ENCODE peak calls at places on chromosome 4, in seven cellular contexts. One of them, this sample, is unnamed.

GRCh38 chr4:157978680-157979361 is 194.0 kb downstream of the GASK1B start:
- DNase-seq in tibial nerve: peak; percentile 62
- DNase-seq in activated T-cell treated with anti-CD3 and anti-CD28 coated beads, Interleukin-2, amount 50 U/mL, for 1 hour: no peak
- DNase-seq in non-pigmented ciliary epithelial cell: peak; percentile 34
- DNase-seq in astrocyte of the cerebellum: peak; percentile 60
- DNase-seq in GDM1: peak; percentile 24
- DNase-seq in stimulated activated CD4-positive, alpha-beta T cell treated with anti-CD3 and anti-CD28 coated beads, TNF-alpha, amount 100 ng/mL, for 1 hour: no peak
- DNase-seq in this sample: no peak

GRCh38 chr4:168848112-168848511 is 161.9 kb downstream of the CBR4 start:
- DNase-seq in tibial nerve: no peak
- DNase-seq in activated T-cell treated with anti-CD3 and anti-CD28 coated beads, Interleukin-2, amount 50 U/mL, for 1 hour: no peak
- DNase-seq in non-pigmented ciliary epithelial cell: no peak
- DNase-seq in astrocyte of the cerebellum: no peak
- DNase-seq in GDM1: no peak
- DNase-seq in stimulated activated CD4-positive, alpha-beta T cell treated with anti-CD3 and anti-CD28 coated beads, TNF-alpha, amount 100 ng/mL, for 1 hour: no peak
- DNase-seq in this sample: no peak

GRCh38 chr4:118308306-118309030 is 44.3 kb downstream of the PRSS12 start:
- DNase-seq in tibial nerve: no peak
- DNase-seq in activated T-cell treated with anti-CD3 and anti-CD28 coated beads, Interleukin-2, amount 50 U/mL, for 1 hour: no peak
- DNase-seq in non-pigmented ciliary epithelial cell: no peak
- DNase-seq in astrocyte of the cerebellum: no peak
- DNase-seq in GDM1: no peak
- DNase-seq in stimulated activated CD4-positive, alpha-beta T cell treated with anti-CD3 and anti-CD28 coated beads, TNF-alpha, amount 100 ng/mL, for 1 hour: no peak
- DNase-seq in this sample: no peak

GRCh38 chr4:186088516-186088915 is 16.0 kb upstream of the FAM149A start:
- DNase-seq in tibial nerve: no peak
- DNase-seq in activated T-cell treated with anti-CD3 and anti-CD28 coated beads, Interleukin-2, amount 50 U/mL, for 1 hour: no peak
- DNase-seq in non-pigmented ciliary epithelial cell: no peak
- DNase-seq in astrocyte of the cerebellum: no peak
- DNase-seq in GDM1: no peak
- DNase-seq in stimulated activated CD4-positive, alpha-beta T cell treated with anti-CD3 and anti-CD28 coated beads, TNF-alpha, amount 100 ng/mL, for 1 hour: no peak
- DNase-seq in this sample: no peak

GRCh38 chr4:48173055-48173991 is 39.3 kb upstream of the TXK start:
- DNase-seq in tibial nerve: no peak
- DNase-seq in activated T-cell treated with anti-CD3 and anti-CD28 coated beads, Interleukin-2, amount 50 U/mL, for 1 hour: no peak
- DNase-seq in non-pigmented ciliary epithelial cell: no peak
- DNase-seq in astrocyte of the cerebellum: peak; percentile 58
- DNase-seq in GDM1: peak; percentile 13
- DNase-seq in stimulated activated CD4-positive, alpha-beta T cell treated with anti-CD3 and anti-CD28 coated beads, TNF-alpha, amount 100 ng/mL, for 1 hour: no peak
- DNase-seq in this sample: no peak

GRCh38 chr4:39541987-39542632 is 14.9 kb upstream of the UGDH start:
- DNase-seq in tibial nerve: no peak
- DNase-seq in activated T-cell treated with anti-CD3 and anti-CD28 coated beads, Interleukin-2, amount 50 U/mL, for 1 hour: no peak
- DNase-seq in non-pigmented ciliary epithelial cell: no peak
- DNase-seq in astrocyte of the cerebellum: no peak
- DNase-seq in GDM1: no peak
- DNase-seq in stimulated activated CD4-positive, alpha-beta T cell treated with anti-CD3 and anti-CD28 coated beads, TNF-alpha, amount 100 ng/mL, for 1 hour: no peak
- DNase-seq in this sample: no peak

GRCh38 chr4:84379881-84380618 is 119.0 kb downstream of the NKX6-1 start:
- DNase-seq in tibial nerve: no peak
- DNase-seq in activated T-cell treated with anti-CD3 and anti-CD28 coated beads, Interleukin-2, amount 50 U/mL, for 1 hour: no peak
- DNase-seq in non-pigmented ciliary epithelial cell: no peak
- DNase-seq in astrocyte of the cerebellum: no peak
- DNase-seq in GDM1: no peak
- DNase-seq in stimulated activated CD4-positive, alpha-beta T cell treated with anti-CD3 and anti-CD28 coated beads, TNF-alpha, amount 100 ng/mL, for 1 hour: no peak
- DNase-seq in this sample: no peak

GRCh38 chr4:103948244-103949018 is 228.6 kb upstream of the TACR3 start:
- DNase-seq in tibial nerve: no peak
- DNase-seq in activated T-cell treated with anti-CD3 and anti-CD28 coated beads, Interleukin-2, amount 50 U/mL, for 1 hour: no peak
- DNase-seq in non-pigmented ciliary epithelial cell: no peak
- DNase-seq in astrocyte of the cerebellum: no peak
- DNase-seq in GDM1: no peak
- DNase-seq in stimulated activated CD4-positive, alpha-beta T cell treated with anti-CD3 and anti-CD28 coated beads, TNF-alpha, amount 100 ng/mL, for 1 hour: no peak
- DNase-seq in this sample: no peak

GRCh38 chr4:73345399-73345975 is 58.6 kb upstream of the ALB start:
- DNase-seq in tibial nerve: no peak
- DNase-seq in activated T-cell treated with anti-CD3 and anti-CD28 coated beads, Interleukin-2, amount 50 U/mL, for 1 hour: no peak
- DNase-seq in non-pigmented ciliary epithelial cell: no peak
- DNase-seq in astrocyte of the cerebellum: no peak
- DNase-seq in GDM1: no peak
- DNase-seq in stimulated activated CD4-positive, alpha-beta T cell treated with anti-CD3 and anti-CD28 coated beads, TNF-alpha, amount 100 ng/mL, for 1 hour: no peak
- DNase-seq in this sample: no peak

GRCh38 chr4:83852085-83852451 is 316.2 kb downstream of the GPAT3 start:
- DNase-seq in tibial nerve: no peak
- DNase-seq in activated T-cell treated with anti-CD3 and anti-CD28 coated beads, Interleukin-2, amount 50 U/mL, for 1 hour: no peak
- DNase-seq in non-pigmented ciliary epithelial cell: peak; percentile 72
- DNase-seq in astrocyte of the cerebellum: peak; percentile 43
- DNase-seq in GDM1: no peak
- DNase-seq in stimulated activated CD4-positive, alpha-beta T cell treated with anti-CD3 and anti-CD28 coated beads, TNF-alpha, amount 100 ng/mL, for 1 hour: no peak
- DNase-seq in this sample: no peak

GRCh38 chr4:183444953-183445543 is 612 bp downstream of the CDKN2AIP start:
- DNase-seq in tibial nerve: peak; percentile 7
- DNase-seq in activated T-cell treated with anti-CD3 and anti-CD28 coated beads, Interleukin-2, amount 50 U/mL, for 1 hour: no peak
- DNase-seq in non-pigmented ciliary epithelial cell: no peak
- DNase-seq in astrocyte of the cerebellum: no peak
- DNase-seq in GDM1: peak; percentile 39
- DNase-seq in stimulated activated CD4-positive, alpha-beta T cell treated with anti-CD3 and anti-CD28 coated beads, TNF-alpha, amount 100 ng/mL, for 1 hour: no peak
- DNase-seq in this sample: no peak

GRCh38 chr4:56871357-56871993 is 36.2 kb upstream of the REST start:
- DNase-seq in tibial nerve: no peak
- DNase-seq in activated T-cell treated with anti-CD3 and anti-CD28 coated beads, Interleukin-2, amount 50 U/mL, for 1 hour: no peak
- DNase-seq in non-pigmented ciliary epithelial cell: no peak
- DNase-seq in astrocyte of the cerebellum: peak; percentile 50
- DNase-seq in GDM1: no peak
- DNase-seq in stimulated activated CD4-positive, alpha-beta T cell treated with anti-CD3 and anti-CD28 coated beads, TNF-alpha, amount 100 ng/mL, for 1 hour: no peak
- DNase-seq in this sample: no peak

GRCh38 chr4:72110886-72111285 is 79.1 kb downstream of the NPFFR2 start:
- DNase-seq in tibial nerve: no peak
- DNase-seq in activated T-cell treated with anti-CD3 and anti-CD28 coated beads, Interleukin-2, amount 50 U/mL, for 1 hour: no peak
- DNase-seq in non-pigmented ciliary epithelial cell: no peak
- DNase-seq in astrocyte of the cerebellum: no peak
- DNase-seq in GDM1: no peak
- DNase-seq in stimulated activated CD4-positive, alpha-beta T cell treated with anti-CD3 and anti-CD28 coated beads, TNF-alpha, amount 100 ng/mL, for 1 hour: no peak
- DNase-seq in this sample: no peak

GRCh38 chr4:171601091-171601490 is 212.1 kb upstream of the GALNTL6 start:
- DNase-seq in tibial nerve: no peak
- DNase-seq in activated T-cell treated with anti-CD3 and anti-CD28 coated beads, Interleukin-2, amount 50 U/mL, for 1 hour: no peak
- DNase-seq in non-pigmented ciliary epithelial cell: no peak
- DNase-seq in astrocyte of the cerebellum: no peak
- DNase-seq in GDM1: no peak
- DNase-seq in stimulated activated CD4-positive, alpha-beta T cell treated with anti-CD3 and anti-CD28 coated beads, TNF-alpha, amount 100 ng/mL, for 1 hour: no peak
- DNase-seq in this sample: no peak

GRCh38 chr4:48225368-48226141 is 44.1 kb downstream of the TEC start:
- DNase-seq in tibial nerve: no peak
- DNase-seq in activated T-cell treated with anti-CD3 and anti-CD28 coated beads, Interleukin-2, amount 50 U/mL, for 1 hour: no peak
- DNase-seq in non-pigmented ciliary epithelial cell: no peak
- DNase-seq in astrocyte of the cerebellum: no peak
- DNase-seq in GDM1: no peak
- DNase-seq in stimulated activated CD4-positive, alpha-beta T cell treated with anti-CD3 and anti-CD28 coated beads, TNF-alpha, amount 100 ng/mL, for 1 hour: no peak
- DNase-seq in this sample: no peak

GRCh38 chr4:39505581-39505980 is 21.7 kb downstream of the UGDH start:
- DNase-seq in tibial nerve: no peak
- DNase-seq in activated T-cell treated with anti-CD3 and anti-CD28 coated beads, Interleukin-2, amount 50 U/mL, for 1 hour: no peak
- DNase-seq in non-pigmented ciliary epithelial cell: no peak
- DNase-seq in astrocyte of the cerebellum: no peak
- DNase-seq in GDM1: no peak
- DNase-seq in stimulated activated CD4-positive, alpha-beta T cell treated with anti-CD3 and anti-CD28 coated beads, TNF-alpha, amount 100 ng/mL, for 1 hour: no peak
- DNase-seq in this sample: no peak

GRCh38 chr4:173174184-173175156 is 5.9 kb downstream of the GALNT7 start:
- DNase-seq in tibial nerve: no peak
- DNase-seq in activated T-cell treated with anti-CD3 and anti-CD28 coated beads, Interleukin-2, amount 50 U/mL, for 1 hour: no peak
- DNase-seq in non-pigmented ciliary epithelial cell: no peak
- DNase-seq in astrocyte of the cerebellum: no peak
- DNase-seq in GDM1: no peak
- DNase-seq in stimulated activated CD4-positive, alpha-beta T cell treated with anti-CD3 and anti-CD28 coated beads, TNF-alpha, amount 100 ng/mL, for 1 hour: no peak
- DNase-seq in this sample: no peak

GRCh38 chr4:47106561-47106960 is 75.2 kb downstream of the GABRB1 start:
- DNase-seq in tibial nerve: no peak
- DNase-seq in activated T-cell treated with anti-CD3 and anti-CD28 coated beads, Interleukin-2, amount 50 U/mL, for 1 hour: no peak
- DNase-seq in non-pigmented ciliary epithelial cell: no peak
- DNase-seq in astrocyte of the cerebellum: no peak
- DNase-seq in GDM1: no peak
- DNase-seq in stimulated activated CD4-positive, alpha-beta T cell treated with anti-CD3 and anti-CD28 coated beads, TNF-alpha, amount 100 ng/mL, for 1 hour: no peak
- DNase-seq in this sample: no peak

GRCh38 chr4:44194365-44194764 is 254.2 kb downstream of the KCTD8 start:
- DNase-seq in tibial nerve: no peak
- DNase-seq in activated T-cell treated with anti-CD3 and anti-CD28 coated beads, Interleukin-2, amount 50 U/mL, for 1 hour: no peak
- DNase-seq in non-pigmented ciliary epithelial cell: no peak
- DNase-seq in astrocyte of the cerebellum: no peak
- DNase-seq in GDM1: no peak
- DNase-seq in stimulated activated CD4-positive, alpha-beta T cell treated with anti-CD3 and anti-CD28 coated beads, TNF-alpha, amount 100 ng/mL, for 1 hour: no peak
- DNase-seq in this sample: no peak

GRCh38 chr4:71231753-71232420 is 106.9 kb upstream of the SLC4A4 start:
- DNase-seq in tibial nerve: no peak
- DNase-seq in activated T-cell treated with anti-CD3 and anti-CD28 coated beads, Interleukin-2, amount 50 U/mL, for 1 hour: no peak
- DNase-seq in non-pigmented ciliary epithelial cell: no peak
- DNase-seq in astrocyte of the cerebellum: no peak
- DNase-seq in GDM1: no peak
- DNase-seq in stimulated activated CD4-positive, alpha-beta T cell treated with anti-CD3 and anti-CD28 coated beads, TNF-alpha, amount 100 ng/mL, for 1 hour: no peak
- DNase-seq in this sample: no peak

GRCh38 chr4:41709844-41710481 is 38.6 kb downstream of the PHOX2B start:
- DNase-seq in tibial nerve: no peak
- DNase-seq in activated T-cell treated with anti-CD3 and anti-CD28 coated beads, Interleukin-2, amount 50 U/mL, for 1 hour: no peak
- DNase-seq in non-pigmented ciliary epithelial cell: peak; percentile 64
- DNase-seq in astrocyte of the cerebellum: peak; percentile 54
- DNase-seq in GDM1: no peak
- DNase-seq in stimulated activated CD4-positive, alpha-beta T cell treated with anti-CD3 and anti-CD28 coated beads, TNF-alpha, amount 100 ng/mL, for 1 hour: no peak
- DNase-seq in this sample: no peak

GRCh38 chr4:179582164-179582563 is 2139.9 kb upstream of the AGA start:
- DNase-seq in tibial nerve: no peak
- DNase-seq in activated T-cell treated with anti-CD3 and anti-CD28 coated beads, Interleukin-2, amount 50 U/mL, for 1 hour: no peak
- DNase-seq in non-pigmented ciliary epithelial cell: no peak
- DNase-seq in astrocyte of the cerebellum: no peak
- DNase-seq in GDM1: no peak
- DNase-seq in stimulated activated CD4-positive, alpha-beta T cell treated with anti-CD3 and anti-CD28 coated beads, TNF-alpha, amount 100 ng/mL, for 1 hour: no peak
- DNase-seq in this sample: no peak

GRCh38 chr4:127698789-127699200 is 31.4 kb upstream of the SLC25A31 start:
- DNase-seq in tibial nerve: no peak
- DNase-seq in activated T-cell treated with anti-CD3 and anti-CD28 coated beads, Interleukin-2, amount 50 U/mL, for 1 hour: no peak
- DNase-seq in non-pigmented ciliary epithelial cell: peak; percentile 92
- DNase-seq in astrocyte of the cerebellum: peak; percentile 77
- DNase-seq in GDM1: no peak
- DNase-seq in stimulated activated CD4-positive, alpha-beta T cell treated with anti-CD3 and anti-CD28 coated beads, TNF-alpha, amount 100 ng/mL, for 1 hour: no peak
- DNase-seq in this sample: no peak

GRCh38 chr4:180169394-180169793 is 2073.8 kb upstream of the TENM3 start:
- DNase-seq in tibial nerve: no peak
- DNase-seq in activated T-cell treated with anti-CD3 and anti-CD28 coated beads, Interleukin-2, amount 50 U/mL, for 1 hour: no peak
- DNase-seq in non-pigmented ciliary epithelial cell: no peak
- DNase-seq in astrocyte of the cerebellum: no peak
- DNase-seq in GDM1: no peak
- DNase-seq in stimulated activated CD4-positive, alpha-beta T cell treated with anti-CD3 and anti-CD28 coated beads, TNF-alpha, amount 100 ng/mL, for 1 hour: no peak
- DNase-seq in this sample: no peak